ENCODE peak calls at places on chromosome 16, in four cellular contexts. I is pancreas, M is AML-193, G is NCI-H1105. T is an unnamed sample.

GRCh38 chr16:85211247-85211910 is 99.1 kb upstream of the CIBAR2 start:
- DNase-seq in I (no peak), M (no peak), G (no peak), T (no peak)

GRCh38 chr16:67941469-67942199 is 2.3 kb downstream of the LCAT start:
- DNase-seq in I (peak; percentile 66), M (no peak), G (no peak), T (no peak)

GRCh38 chr16:70331588-70332358 is 14.9 kb upstream of the DDX19A start:
- DNase-seq in I (no peak), M (no peak), G (no peak), T (no peak)

GRCh38 chr16:63983401-63983800 is 1138.5 kb downstream of the CDH11 start:
- DNase-seq in I (no peak), M (no peak), G (peak; percentile 48), T (no peak)

GRCh38 chr16:31106509-31107464 is 1.4 kb upstream of the BCKDK start:
- DNase-seq in I (no peak), M (no peak), G (no peak), T (no peak)

GRCh38 chr16:11674818-11675560 is 6.7 kb downstream of the SNN start:
- DNase-seq in I (no peak), M (no peak), G (no peak), T (no peak)

GRCh38 chr16:84925092-84925772 is 86.1 kb downstream of the ZDHHC7 start:
- DNase-seq in I (peak; percentile 88), M (peak; percentile 16), G (peak; percentile 2), T (peak; percentile 53)

GRCh38 chr16:19130852-19131808 is 17.4 kb downstream of the ITPRIPL2 start:
- DNase-seq in I (no peak), M (no peak), G (no peak), T (no peak)

GRCh38 chr16:47057631-47057996 is 84.1 kb upstream of the DNAJA2 start:
- DNase-seq in I (no peak), M (no peak), G (no peak), T (no peak)

GRCh38 chr16:2364638-2365210 is 24.2 kb upstream of the ABCA3 start:
- DNase-seq in I (no peak), M (no peak), G (no peak), T (no peak)

GRCh38 chr16:3171855-3172593 is 16.0 kb upstream of the OR1F1 start:
- DNase-seq in I (no peak), M (no peak), G (no peak), T (peak; percentile 67)

GRCh38 chr16:57607676-57608461 is 20.6 kb upstream of the ADGRG1 start:
- DNase-seq in I (no peak), M (no peak), G (no peak), T (no peak)

GRCh38 chr16:56518435-56518834 is 1.4 kb downstream of the BBS2 start:
- DNase-seq in I (no peak), M (no peak), G (no peak), T (no peak)

GRCh38 chr16:53417011-53417410 is 17.3 kb upstream of the RBL2 start:
- DNase-seq in I (no peak), M (peak; percentile 27), G (no peak), T (no peak)

GRCh38 chr16:49834496-49835009 is 21.4 kb downstream of the ZNF423 start:
- DNase-seq in I (no peak), M (no peak), G (no peak), T (no peak)

GRCh38 chr16:2366660-2367309 is 26.3 kb upstream of the ABCA3 start:
- DNase-seq in I (no peak), M (no peak), G (no peak), T (no peak)

GRCh38 chr16:30368122-30368791 is 2.0 kb downstream of the TBC1D10B start:
- DNase-seq in I (no peak), M (peak; percentile 60), G (no peak), T (no peak)

GRCh38 chr16:57305159-57305811 is 20.8 kb upstream of the PLLP start:
- DNase-seq in I (no peak), M (no peak), G (no peak), T (peak; percentile 65)

GRCh38 chr16:27771201-27771910 is 221.4 kb downstream of the KATNIP start:
- DNase-seq in I (no peak), M (no peak), G (no peak), T (no peak)

GRCh38 chr16:58393138-58393504 is 850 bp downstream of the GINS3 start:
- DNase-seq in I (no peak), M (no peak), G (no peak), T (peak; percentile 15)

GRCh38 chr16:18979936-18980335 is 3.8 kb upstream of the TMC7 start:
- DNase-seq in I (no peak), M (no peak), G (no peak), T (no peak)

GRCh38 chr16:57092786-57093301 is 461 bp downstream of the CPNE2 start:
- DNase-seq in I (no peak), M (no peak), G (peak; percentile 15), T (no peak)

GRCh38 chr16:69410285-69410990 is 14.0 kb upstream of the CYB5B start:
- DNase-seq in I (no peak), M (no peak), G (no peak), T (no peak)

GRCh38 chr16:24507959-24508358 is 31.4 kb upstream of the RBBP6 start:
- DNase-seq in I (no peak), M (no peak), G (no peak), T (no peak)

GRCh38 chr16:7057458-7057857 is 275.2 kb upstream of the RBFOX1 start:
- DNase-seq in I (no peak), M (no peak), G (no peak), T (no peak)

GRCh38 chr16:31301708-31302400 is 42.1 kb downstream of the ITGAM start:
- DNase-seq in I (no peak), M (peak; percentile 97), G (no peak), T (no peak)

GRCh38 chr16:25135239-25135878 is 23.8 kb downstream of the LCMT1 start:
- DNase-seq in I (no peak), M (no peak), G (no peak), T (peak; percentile 25)

GRCh38 chr16:57475711-57476339 is 10.5 kb downstream of the DOK4 start:
- DNase-seq in I (peak; percentile 69), M (peak; percentile 76), G (no peak), T (peak; percentile 69)

GRCh38 chr16:75267631-75268264 is 16.3 kb upstream of the BCAR1 start:
- DNase-seq in I (peak; percentile 88), M (no peak), G (peak; percentile 47), T (peak; percentile 71)

GRCh38 chr16:23357761-23358290 is 55.7 kb downstream of the SCNN1B start:
- DNase-seq in I (no peak), M (no peak), G (no peak), T (no peak)

GRCh38 chr16:47461598-47462266 is 601 bp downstream of the PHKB start:
- DNase-seq in I (no peak), M (peak; percentile 57), G (no peak), T (peak; percentile 68)